ENCODE peak calls at places on chromosome 16, in eight cellular contexts. F is mucosa of descending colon; Y is right cardiac atrium; E is stimulated activated CD8-positive, alpha-beta memory T cell treated with anti-CD3 and anti-CD28 coated beads, Interleukin-2, amount 100 ng/mL, for 48 hours; C is GM23338; G is sciatic nerve; B is progenitor cell of endocrine pancreas; D is GM13977. W is an unnamed sample.

GRCh38 chr16:12406158-12406557 is 397.5 kb downstream of the CPPED1 start:
- DNase-seq in F (no peak), Y (no peak), E (no peak), C (no peak), G (no peak), B (no peak), D (no peak), W (no peak)

GRCh38 chr16:88770459-88771293 is 14.3 kb downstream of the PIEZO1 start:
- DNase-seq in F (peak), Y (peak), E (no peak), C (peak), G (no peak), B (no peak), D (no peak), W (no peak)

GRCh38 chr16:19697756-19698318 is 20.2 kb downstream of the KNOP1 start:
- DNase-seq in F (peak), Y (no peak), E (no peak), C (no peak), G (no peak), B (no peak), D (no peak), W (no peak)

GRCh38 chr16:65476556-65476955 is 354.7 kb upstream of the CDH11 start:
- DNase-seq in F (no peak), Y (no peak), E (no peak), C (no peak), G (no peak), B (no peak), D (no peak), W (no peak)

GRCh38 chr16:58123896-58124600 is 5.1 kb downstream of the CFAP20 start:
- DNase-seq in F (no peak), Y (no peak), E (no peak), C (no peak), G (no peak), B (no peak), D (no peak), W (peak)

GRCh38 chr16:84604477-84605013 is 13.3 kb downstream of the COTL1 start:
- DNase-seq in F (no peak), Y (no peak), E (no peak), C (no peak), G (no peak), B (no peak), D (no peak), W (no peak)

GRCh38 chr16:22397459-22397858 is 23.0 kb upstream of the CDR2 start:
- DNase-seq in F (no peak), Y (no peak), E (no peak), C (no peak), G (no peak), B (no peak), D (no peak), W (peak)

GRCh38 chr16:67504190-67505021 is 21.1 kb upstream of the AGRP start:
- DNase-seq in F (peak), Y (peak), E (no peak), C (no peak), G (no peak), B (no peak), D (peak), W (no peak)

GRCh38 chr16:88062341-88062861 is 111.2 kb downstream of the BANP start:
- DNase-seq in F (no peak), Y (peak), E (no peak), C (no peak), G (no peak), B (no peak), D (no peak), W (peak)

GRCh38 chr16:88453621-88454314 is 688 bp downstream of the ZFPM1 start:
- DNase-seq in F (peak), Y (no peak), E (peak), C (peak), G (no peak), B (no peak), D (no peak), W (no peak)

GRCh38 chr16:49194499-49195260 is 87.0 kb downstream of the CBLN1 start:
- DNase-seq in F (no peak), Y (peak), E (no peak), C (no peak), G (no peak), B (no peak), D (no peak), W (no peak)

GRCh38 chr16:970379-970765 is 412 bp downstream of the LMF1 start:
- DNase-seq in F (no peak), Y (no peak), E (no peak), C (no peak), G (peak), B (no peak), D (no peak), W (peak)

GRCh38 chr16:11833951-11834695 is 17.2 kb downstream of the RSL1D1 start:
- DNase-seq in F (no peak), Y (peak), E (no peak), C (no peak), G (no peak), B (no peak), D (peak), W (peak)

GRCh38 chr16:35746281-35746962 is 2287.0 kb downstream of the TP53TG3F start:
- DNase-seq in F (peak), Y (no peak), E (no peak), C (no peak), G (no peak), B (no peak), D (no peak), W (no peak)

GRCh38 chr16:28326881-28327610 is 34.7 kb downstream of the SBK1 start:
- DNase-seq in F (peak), Y (peak), E (peak), C (peak), G (peak), B (peak), D (peak), W (peak)

GRCh38 chr16:57938936-57939871 is 31.7 kb downstream of the CNGB1 start:
- DNase-seq in F (peak), Y (peak), E (no peak), C (no peak), G (peak), B (no peak), D (no peak), W (peak)

GRCh38 chr16:27378871-27379580 is 22.9 kb upstream of the IL21R start:
- DNase-seq in F (no peak), Y (no peak), E (no peak), C (no peak), G (no peak), B (no peak), D (no peak), W (no peak)

GRCh38 chr16:88617268-88618031 is 20.9 kb upstream of the IL17C start:
- DNase-seq in F (peak), Y (no peak), E (no peak), C (no peak), G (no peak), B (no peak), D (no peak), W (no peak)

GRCh38 chr16:60310836-60311445 is 1576.8 kb upstream of the GOT2 start:
- DNase-seq in F (no peak), Y (no peak), E (no peak), C (peak), G (no peak), B (no peak), D (no peak), W (no peak)

GRCh38 chr16:55480228-55480655 is 1.2 kb downstream of the MMP2 start:
- DNase-seq in F (peak), Y (peak), E (no peak), C (peak), G (peak), B (no peak), D (no peak), W (peak)

GRCh38 chr16:31569360-31569717 is 41.6 kb downstream of the AHSP start:
- DNase-seq in F (no peak), Y (no peak), E (no peak), C (peak), G (no peak), B (no peak), D (no peak), W (no peak)

GRCh38 chr16:726438-727290 is at the start of the genes CCDC78 and HAGHL:
- DNase-seq in F (peak), Y (peak), E (peak), C (peak), G (peak), B (no peak), D (peak), W (peak)

GRCh38 chr16:29720703-29721102 is 25.1 kb downstream of the C16orf54 start:
- DNase-seq in F (no peak), Y (no peak), E (no peak), C (no peak), G (no peak), B (no peak), D (no peak), W (no peak)

GRCh38 chr16:11407047-11407982 is 62.1 kb downstream of the RMI2 start:
- DNase-seq in F (peak), Y (no peak), E (peak), C (peak), G (peak), B (peak), D (peak), W (peak)

GRCh38 chr16:17296412-17296811 is 174.3 kb downstream of the XYLT1 start:
- DNase-seq in F (no peak), Y (peak), E (no peak), C (no peak), G (no peak), B (no peak), D (no peak), W (no peak)

GRCh38 chr16:56349711-56350161 is 75.6 kb downstream of the AMFR start:
- DNase-seq in F (peak), Y (peak), E (no peak), C (no peak), G (no peak), B (no peak), D (no peak), W (no peak)

GRCh38 chr16:50841081-50841886 is 99.4 kb downstream of the CYLD start:
- DNase-seq in F (no peak), Y (no peak), E (peak), C (peak), G (peak), B (peak), D (peak), W (no peak)

GRCh38 chr16:25340973-25341372 is 83.3 kb upstream of the ZKSCAN2 start:
- DNase-seq in F (no peak), Y (no peak), E (no peak), C (no peak), G (no peak), B (no peak), D (no peak), W (no peak)

GRCh38 chr16:30787613-30788378 is 791 bp upstream of the ZNF629 start:
- DNase-seq in F (no peak), Y (no peak), E (no peak), C (no peak), G (no peak), B (no peak), D (no peak), W (no peak)

GRCh38 chr16:15949210-15950166 is at the start of gene ABCC1:
- DNase-seq in F (peak), Y (peak), E (peak), C (peak), G (peak), B (peak), D (peak), W (no peak)

GRCh38 chr16:14186007-14186953 is 115.2 kb downstream of the MRTFB start:
- DNase-seq in F (no peak), Y (peak), E (no peak), C (peak), G (no peak), B (no peak), D (no peak), W (peak)

GRCh38 chr16:69417537-69418199 is 6.8 kb upstream of the CYB5B start:
- DNase-seq in F (no peak), Y (no peak), E (no peak), C (peak), G (no peak), B (no peak), D (no peak), W (peak)

GRCh38 chr16:27699540-27699939 is 149.6 kb downstream of the KATNIP start:
- DNase-seq in F (no peak), Y (no peak), E (no peak), C (no peak), G (no peak), B (no peak), D (no peak), W (no peak)

GRCh38 chr16:58177347-58177710 is 20.6 kb downstream of the CSNK2A2 start:
- DNase-seq in F (no peak), Y (no peak), E (no peak), C (no peak), G (no peak), B (no peak), D (no peak), W (no peak)

GRCh38 chr16:3864562-3864961 is 16.0 kb downstream of the CREBBP start:
- DNase-seq in F (no peak), Y (no peak), E (no peak), C (no peak), G (no peak), B (no peak), D (no peak), W (no peak)

GRCh38 chr16:47236716-47237115 is 93.0 kb upstream of the NETO2 start:
- DNase-seq in F (no peak), Y (no peak), E (no peak), C (peak), G (no peak), B (no peak), D (no peak), W (no peak)

GRCh38 chr16:23508589-23509440 is 1.5 kb downstream of the GGA2 start:
- DNase-seq in F (peak), Y (no peak), E (no peak), C (peak), G (no peak), B (no peak), D (no peak), W (peak)